ENCODE peak calls at places on chromosome 12, in six cellular contexts. One of them, this sample, is unnamed.

GRCh38 chr12:94397401-94397800 is 62.3 kb downstream of the CEP83 start:
- DNase-seq in stimulated activated CD4-positive, alpha-beta T cell treated with anti-CD3 and anti-CD28 coated beads, Interleukin-15, amount 100 ng/mL, for 24 hours: no peak
- DNase-seq in PC-3: no peak
- DNase-seq in fibroblast of mammary gland: no peak
- DNase-seq in CD4-positive, alpha-beta T cell: no peak
- DNase-seq in uterus: no peak
- DNase-seq in this sample: no peak

GRCh38 chr12:123387508-123388217 is 3.7 kb downstream of the KMT5A start:
- DNase-seq in stimulated activated CD4-positive, alpha-beta T cell treated with anti-CD3 and anti-CD28 coated beads, Interleukin-15, amount 100 ng/mL, for 24 hours: peak
- DNase-seq in CD4-positive, alpha-beta T cell: no peak
- DNase-seq in uterus: no peak
- DNase-seq in PC-3: no peak
- DNase-seq in fibroblast of mammary gland: no peak
- DNase-seq in this sample: no peak

GRCh38 chr12:88578821-88579518 is 1.3 kb downstream of the KITLG start:
- DNase-seq in PC-3: peak
- DNase-seq in stimulated activated CD4-positive, alpha-beta T cell treated with anti-CD3 and anti-CD28 coated beads, Interleukin-15, amount 100 ng/mL, for 24 hours: no peak
- DNase-seq in CD4-positive, alpha-beta T cell: no peak
- DNase-seq in fibroblast of mammary gland: peak
- DNase-seq in uterus: no peak
- DNase-seq in this sample: peak

GRCh38 chr12:15819644-15820437 is 30.7 kb upstream of the EPS8 start:
- DNase-seq in stimulated activated CD4-positive, alpha-beta T cell treated with anti-CD3 and anti-CD28 coated beads, Interleukin-15, amount 100 ng/mL, for 24 hours: no peak
- DNase-seq in uterus: no peak
- DNase-seq in fibroblast of mammary gland: no peak
- DNase-seq in PC-3: no peak
- DNase-seq in CD4-positive, alpha-beta T cell: no peak
- DNase-seq in this sample: no peak

GRCh38 chr12:76340680-76341435 is 7.4 kb downstream of the BBS10 start:
- DNase-seq in uterus: no peak
- DNase-seq in stimulated activated CD4-positive, alpha-beta T cell treated with anti-CD3 and anti-CD28 coated beads, Interleukin-15, amount 100 ng/mL, for 24 hours: no peak
- DNase-seq in PC-3: no peak
- DNase-seq in fibroblast of mammary gland: no peak
- DNase-seq in CD4-positive, alpha-beta T cell: no peak
- DNase-seq in this sample: no peak

GRCh38 chr12:105887131-105887530 is 251.6 kb downstream of the NUAK1 start:
- DNase-seq in stimulated activated CD4-positive, alpha-beta T cell treated with anti-CD3 and anti-CD28 coated beads, Interleukin-15, amount 100 ng/mL, for 24 hours: no peak
- DNase-seq in PC-3: no peak
- DNase-seq in uterus: no peak
- DNase-seq in fibroblast of mammary gland: no peak
- DNase-seq in CD4-positive, alpha-beta T cell: no peak
- DNase-seq in this sample: no peak

GRCh38 chr12:54421873-54422250 is 2.8 kb upstream of the ITGA5 start:
- DNase-seq in stimulated activated CD4-positive, alpha-beta T cell treated with anti-CD3 and anti-CD28 coated beads, Interleukin-15, amount 100 ng/mL, for 24 hours: no peak
- DNase-seq in fibroblast of mammary gland: no peak
- DNase-seq in PC-3: no peak
- DNase-seq in CD4-positive, alpha-beta T cell: no peak
- DNase-seq in uterus: no peak
- DNase-seq in this sample: no peak

GRCh38 chr12:122870867-122871664 is 24.9 kb downstream of the VPS37B start:
- DNase-seq in stimulated activated CD4-positive, alpha-beta T cell treated with anti-CD3 and anti-CD28 coated beads, Interleukin-15, amount 100 ng/mL, for 24 hours: no peak
- DNase-seq in CD4-positive, alpha-beta T cell: no peak
- DNase-seq in PC-3: no peak
- DNase-seq in uterus: no peak
- DNase-seq in fibroblast of mammary gland: peak
- DNase-seq in this sample: no peak

GRCh38 chr12:10941916-10942607 is 3.0 kb upstream of the TAS2R14 start:
- DNase-seq in stimulated activated CD4-positive, alpha-beta T cell treated with anti-CD3 and anti-CD28 coated beads, Interleukin-15, amount 100 ng/mL, for 24 hours: no peak
- DNase-seq in uterus: no peak
- DNase-seq in PC-3: peak
- DNase-seq in fibroblast of mammary gland: no peak
- DNase-seq in CD4-positive, alpha-beta T cell: no peak
- DNase-seq in this sample: peak

GRCh38 chr12:43882578-43883178 is 46.8 kb downstream of the TMEM117 start:
- DNase-seq in CD4-positive, alpha-beta T cell: peak
- DNase-seq in stimulated activated CD4-positive, alpha-beta T cell treated with anti-CD3 and anti-CD28 coated beads, Interleukin-15, amount 100 ng/mL, for 24 hours: peak
- DNase-seq in uterus: no peak
- DNase-seq in fibroblast of mammary gland: peak
- DNase-seq in PC-3: peak
- DNase-seq in this sample: peak

GRCh38 chr12:59452259-59452658 is 143.6 kb upstream of the SLC16A7 start:
- DNase-seq in CD4-positive, alpha-beta T cell: no peak
- DNase-seq in PC-3: peak
- DNase-seq in fibroblast of mammary gland: peak
- DNase-seq in uterus: no peak
- DNase-seq in stimulated activated CD4-positive, alpha-beta T cell treated with anti-CD3 and anti-CD28 coated beads, Interleukin-15, amount 100 ng/mL, for 24 hours: no peak
- DNase-seq in this sample: peak

GRCh38 chr12:62319058-62319457 is 58.9 kb downstream of the USP15 start:
- DNase-seq in fibroblast of mammary gland: no peak
- DNase-seq in stimulated activated CD4-positive, alpha-beta T cell treated with anti-CD3 and anti-CD28 coated beads, Interleukin-15, amount 100 ng/mL, for 24 hours: no peak
- DNase-seq in PC-3: no peak
- DNase-seq in uterus: no peak
- DNase-seq in CD4-positive, alpha-beta T cell: no peak
- DNase-seq in this sample: no peak

GRCh38 chr12:121217066-121217465 is 7.1 kb downstream of the P2RX4 start:
- DNase-seq in fibroblast of mammary gland: no peak
- DNase-seq in CD4-positive, alpha-beta T cell: no peak
- DNase-seq in PC-3: peak
- DNase-seq in stimulated activated CD4-positive, alpha-beta T cell treated with anti-CD3 and anti-CD28 coated beads, Interleukin-15, amount 100 ng/mL, for 24 hours: no peak
- DNase-seq in uterus: no peak
- DNase-seq in this sample: no peak

GRCh38 chr12:88472775-88473174 is 107.5 kb downstream of the KITLG start:
- DNase-seq in PC-3: peak
- DNase-seq in uterus: no peak
- DNase-seq in CD4-positive, alpha-beta T cell: no peak
- DNase-seq in stimulated activated CD4-positive, alpha-beta T cell treated with anti-CD3 and anti-CD28 coated beads, Interleukin-15, amount 100 ng/mL, for 24 hours: no peak
- DNase-seq in fibroblast of mammary gland: peak
- DNase-seq in this sample: peak

GRCh38 chr12:6632026-6632978 is 3.5 kb downstream of the LPAR5 start:
- DNase-seq in fibroblast of mammary gland: no peak
- DNase-seq in stimulated activated CD4-positive, alpha-beta T cell treated with anti-CD3 and anti-CD28 coated beads, Interleukin-15, amount 100 ng/mL, for 24 hours: peak
- DNase-seq in CD4-positive, alpha-beta T cell: peak
- DNase-seq in uterus: no peak
- DNase-seq in PC-3: no peak
- DNase-seq in this sample: peak

GRCh38 chr12:21892341-21892740 is 48.9 kb downstream of the ABCC9 start:
- DNase-seq in CD4-positive, alpha-beta T cell: no peak
- DNase-seq in fibroblast of mammary gland: no peak
- DNase-seq in PC-3: no peak
- DNase-seq in uterus: peak
- DNase-seq in stimulated activated CD4-positive, alpha-beta T cell treated with anti-CD3 and anti-CD28 coated beads, Interleukin-15, amount 100 ng/mL, for 24 hours: no peak
- DNase-seq in this sample: no peak

GRCh38 chr12:69321356-69321755 is 26.8 kb upstream of the LYZ start:
- DNase-seq in uterus: no peak
- DNase-seq in PC-3: no peak
- DNase-seq in CD4-positive, alpha-beta T cell: no peak
- DNase-seq in stimulated activated CD4-positive, alpha-beta T cell treated with anti-CD3 and anti-CD28 coated beads, Interleukin-15, amount 100 ng/mL, for 24 hours: no peak
- DNase-seq in fibroblast of mammary gland: no peak
- DNase-seq in this sample: no peak

GRCh38 chr12:114166360-114166759 is 200.2 kb upstream of the RBM19 start:
- DNase-seq in PC-3: peak
- DNase-seq in fibroblast of mammary gland: peak
- DNase-seq in CD4-positive, alpha-beta T cell: no peak
- DNase-seq in stimulated activated CD4-positive, alpha-beta T cell treated with anti-CD3 and anti-CD28 coated beads, Interleukin-15, amount 100 ng/mL, for 24 hours: peak
- DNase-seq in uterus: peak
- DNase-seq in this sample: no peak

GRCh38 chr12:91562476-91562875 is 379.9 kb upstream of the DCN start:
- DNase-seq in stimulated activated CD4-positive, alpha-beta T cell treated with anti-CD3 and anti-CD28 coated beads, Interleukin-15, amount 100 ng/mL, for 24 hours: no peak
- DNase-seq in PC-3: no peak
- DNase-seq in uterus: no peak
- DNase-seq in fibroblast of mammary gland: peak
- DNase-seq in CD4-positive, alpha-beta T cell: peak
- DNase-seq in this sample: no peak

GRCh38 chr12:69569236-69569635 is 16.0 kb upstream of the CCT2 start:
- DNase-seq in CD4-positive, alpha-beta T cell: no peak
- DNase-seq in fibroblast of mammary gland: peak
- DNase-seq in stimulated activated CD4-positive, alpha-beta T cell treated with anti-CD3 and anti-CD28 coated beads, Interleukin-15, amount 100 ng/mL, for 24 hours: no peak
- DNase-seq in uterus: no peak
- DNase-seq in PC-3: peak
- DNase-seq in this sample: peak

GRCh38 chr12:120738252-120739030 is 12.8 kb downstream of the ACADS start:
- DNase-seq in uterus: no peak
- DNase-seq in CD4-positive, alpha-beta T cell: no peak
- DNase-seq in stimulated activated CD4-positive, alpha-beta T cell treated with anti-CD3 and anti-CD28 coated beads, Interleukin-15, amount 100 ng/mL, for 24 hours: no peak
- DNase-seq in fibroblast of mammary gland: no peak
- DNase-seq in PC-3: no peak
- DNase-seq in this sample: no peak

GRCh38 chr12:59087077-59087673 is 166.9 kb upstream of the LRIG3 start:
- DNase-seq in stimulated activated CD4-positive, alpha-beta T cell treated with anti-CD3 and anti-CD28 coated beads, Interleukin-15, amount 100 ng/mL, for 24 hours: no peak
- DNase-seq in PC-3: peak
- DNase-seq in fibroblast of mammary gland: peak
- DNase-seq in uterus: no peak
- DNase-seq in CD4-positive, alpha-beta T cell: no peak
- DNase-seq in this sample: no peak

GRCh38 chr12:61758661-61759060 is 501.5 kb upstream of the USP15 start:
- DNase-seq in fibroblast of mammary gland: peak
- DNase-seq in uterus: no peak
- DNase-seq in CD4-positive, alpha-beta T cell: no peak
- DNase-seq in PC-3: no peak
- DNase-seq in stimulated activated CD4-positive, alpha-beta T cell treated with anti-CD3 and anti-CD28 coated beads, Interleukin-15, amount 100 ng/mL, for 24 hours: no peak
- DNase-seq in this sample: peak